ENCODE peak calls at places on chromosomes 3 and 15, in eight cellular contexts. Y, T, G, V, F, R, A and U are unnamed samples. For H3K36me3, the result is how much of the 10 kb centered on the place peaks cover.

GRCh38 chr15:51172190-51172589 is 77.5 kb upstream of the TNFAIP8L3 start:
- DNase-seq in R (peak), T (no peak), G (no peak), V (no peak), F (no peak), A (peak), Y (no peak), U (no peak)

GRCh38 chr3:131031660-131032059 is 5.0 kb downstream of the NEK11 start:
- DNase-seq in A (no peak), T (no peak), F (no peak), G (no peak), R (no peak), V (no peak), Y (no peak), U (no peak)

GRCh38 chr3:46716461-46717441 is 918 bp downstream of the PRSS50 start:
- DNase-seq in A (no peak), G (no peak), Y (no peak), V (no peak), F (peak), R (no peak), T (no peak), U (no peak)

GRCh38 chr3:193982258-193982659 is 153.7 kb upstream of the HES1 start:
- DNase-seq in T (no peak), F (peak), V (no peak), Y (no peak), A (peak), G (peak), R (no peak), U (no peak)

GRCh38 chr3:46380471-46381215 is 9.9 kb downstream of the CCR5 start:
- DNase-seq in R (no peak), Y (no peak), V (no peak), T (no peak), G (no peak), A (no peak), F (no peak), U (no peak)

GRCh38 chr15:52225230-52225629 is 34.0 kb upstream of the GNB5 start:
- DNase-seq in Y (no peak), R (no peak), F (no peak), T (no peak), A (no peak), V (no peak), G (no peak), U (no peak)

GRCh38 chr3:108175352-108175751 is 46.9 kb downstream of the IFT57 start:
- DNase-seq in F (no peak), T (no peak), Y (no peak), R (peak), G (no peak), V (no peak), A (peak), U (peak)

GRCh38 chr3:116440196-116440595 is 5.1 kb downstream of the LSAMP start:
- DNase-seq in Y (no peak), V (no peak), R (peak), A (peak), G (no peak), T (peak), F (no peak), U (peak)

GRCh38 chr3:186663351-186664118 is 2.3 kb upstream of the HRG start:
- DNase-seq in A (no peak), Y (no peak), V (no peak), G (no peak), T (no peak), R (no peak), F (no peak), U (no peak)

GRCh38 chr3:66483006-66483928 is 17.6 kb downstream of the LRIG1 start:
- DNase-seq in R (peak), F (peak), T (peak), V (no peak), G (peak), A (peak), Y (no peak), U (no peak)

GRCh38 chr3:158802399-158803023 is 657 bp downstream of the MFSD1 start:
- DNase-seq in V (no peak), G (no peak), F (no peak), A (no peak), T (no peak), R (peak), Y (no peak), U (no peak)

GRCh38 chr3:94171954-94172353 is 109.1 kb downstream of the NSUN3 start:
- DNase-seq in V (no peak), R (no peak), A (no peak), Y (no peak), F (no peak), T (no peak), G (no peak), U (no peak)

GRCh38 chr3:74353039-74353438 is 261.4 kb downstream of the CNTN3 start:
- DNase-seq in T (no peak), G (no peak), F (no peak), V (no peak), R (no peak), Y (no peak), A (no peak), U (no peak)

GRCh38 chr3:50251220-50251619 is 15.2 kb downstream of the GNAI2 start:
- DNase-seq in R (peak), Y (no peak), A (peak), T (peak), F (no peak), V (no peak), G (no peak), U (peak)

GRCh38 chr3:172315401-172316091 is 132.7 kb downstream of the GHSR start:
- DNase-seq in R (peak), A (peak), V (peak), Y (peak), T (peak), F (peak), G (no peak), U (no peak)

GRCh38 chr3:178966299-178967183 is 105.1 kb downstream of the ZMAT3 start:
- DNase-seq in F (no peak), T (no peak), R (peak), G (peak), V (peak), Y (no peak), A (peak), U (peak)

GRCh38 chr15:72227192-72227586 is 3.8 kb downstream of the PKM start:
- DNase-seq in T (peak), A (peak), R (peak), V (peak), G (no peak), F (no peak), Y (no peak), U (peak)

GRCh38 chr3:128073185-128073725 is 21.0 kb downstream of the SEC61A1 start:
- DNase-seq in G (no peak), V (no peak), A (no peak), R (no peak), Y (no peak), T (no peak), F (no peak), U (no peak)

GRCh38 chr3:177357352-177358084 is 160.2 kb upstream of the TBL1XR1 start:
- DNase-seq in A (peak), F (peak), T (peak), G (no peak), Y (peak), R (peak), V (peak), U (peak)

GRCh38 chr3:94524102-94524922 is 461.5 kb downstream of the NSUN3 start:
- DNase-seq in F (no peak), Y (no peak), V (no peak), R (no peak), G (no peak), T (no peak), A (no peak), U (no peak)

GRCh38 chr3:47583320-47584075 is 4.8 kb upstream of the CSPG5 start:
- DNase-seq in F (no peak), V (no peak), G (no peak), Y (no peak), A (no peak), T (no peak), R (peak), U (no peak)

GRCh38 chr3:121064121-121064520 is 156.1 kb downstream of the STXBP5L start:
- DNase-seq in R (no peak), T (no peak), Y (no peak), G (no peak), A (no peak), F (no peak), V (no peak), U (no peak)

GRCh38 chr3:7309707-7310106 is 448.8 kb downstream of the GRM7 start:
- DNase-seq in V (peak), A (peak), G (peak), Y (peak), T (no peak), R (no peak), F (peak), U (peak)

GRCh38 chr3:141303481-141304223 is 64.7 kb upstream of the ZBTB38 start:
- DNase-seq in F (peak), G (peak), A (peak), Y (peak), T (peak), R (peak), V (peak), U (no peak)

GRCh38 chr15:76335851-76336253 is 721 bp upstream of the ISL2 start:
- DNase-seq in R (no peak), T (no peak), G (no peak), F (no peak), V (no peak), A (no peak), Y (no peak), U (no peak)

GRCh38 chr15:31434418-31435255 is 108.0 kb downstream of the KLF13 start:
- DNase-seq in V (no peak), Y (peak), G (peak), F (peak), A (peak), T (peak), R (peak), U (no peak)

GRCh38 chr15:97761124-97761523 is 199.4 kb upstream of the ARRDC4 start:
- DNase-seq in G (no peak), V (no peak), A (no peak), F (no peak), R (no peak), T (no peak), Y (no peak), U (no peak)

GRCh38 chr15:90049030-90049429 is 47.9 kb downstream of the ZNF710 start:
- DNase-seq in A (no peak), R (peak), F (no peak), V (no peak), Y (no peak), G (no peak), T (no peak), U (no peak)

GRCh38 chr15:70806992-70807712 is 43.8 kb upstream of the UACA start:
- DNase-seq in A (no peak), F (peak), G (peak), R (peak), V (no peak), T (no peak), Y (no peak), U (no peak)
- H3K36me3 ChIP-seq in A (under half), F (under half), G (under half), R (under half), V (under half), T (under half), Y (under half), U (under half)

DNA sequence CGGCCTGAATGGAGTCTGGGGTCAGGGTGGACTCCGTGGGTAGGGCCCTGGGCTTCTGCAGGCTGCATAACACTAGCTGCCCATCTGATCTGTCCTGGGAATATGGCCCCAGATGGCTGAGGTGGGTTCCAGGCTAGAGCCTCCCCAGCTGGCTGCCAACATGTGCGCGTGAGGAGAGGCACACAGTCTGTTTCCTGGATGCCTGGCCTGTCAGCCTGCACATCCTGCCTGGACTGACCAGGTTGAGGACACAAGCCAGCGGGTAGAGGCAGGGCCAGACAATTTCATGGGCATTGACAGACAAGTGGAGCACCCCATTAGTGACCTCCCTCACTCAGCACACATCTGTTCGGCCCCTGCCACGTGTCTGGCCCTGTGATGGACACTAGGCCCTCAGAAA is 29.8 kb upstream of the RPL29 start:
- DNase-seq in Y (no peak), V (no peak), R (no peak), G (no peak), T (no peak), F (no peak), A (no peak), U (no peak)
- H3K4me3 ChIP-seq in Y (no peak), V (no peak), R (no peak), G (no peak), T (no peak), F (no peak), A (no peak), U (no peak)

GRCh38 chr3:17905996-17906395 is 163.6 kb upstream of the TBC1D5 start:
- DNase-seq in G (no peak), T (no peak), F (no peak), R (no peak), Y (no peak), A (no peak), V (no peak), U (no peak)
- TF ChIP-seq CTCF in G (no peak), T (no peak), F (no peak), R (no peak), Y (no peak), A (no peak), V (no peak), U (no peak)

GRCh38 chr15:27805261-27806220 is 293.6 kb downstream of the OCA2 start:
- DNase-seq in V (no peak), F (no peak), Y (no peak), A (no peak), G (no peak), R (no peak), T (no peak), U (no peak)

GRCh38 chr15:27804569-27805260 is 294.4 kb downstream of the OCA2 start:
- DNase-seq in Y (no peak), T (no peak), R (no peak), V (no peak), F (no peak), A (no peak), G (no peak), U (no peak)

GRCh38 chr15:27808182-27808581 is 290.9 kb downstream of the OCA2 start:
- DNase-seq in F (no peak), T (no peak), Y (no peak), R (no peak), V (no peak), A (no peak), G (no peak), U (no peak)

GRCh38 chr15:27806396-27806795 is 292.7 kb downstream of the OCA2 start:
- DNase-seq in Y (no peak), V (no peak), F (no peak), G (no peak), T (no peak), A (no peak), R (no peak), U (no peak)
- H3K36me3 ChIP-seq in Y (under half), V (under half), F (under half), G (under half), T (under half), A (under half), R (under half), U (under half)